ENCODE peak calls at places on chromosomes 2 and 18, in seven cellular contexts. One of them, this sample, is unnamed.

GRCh38 chr2:127324635-127325034 is 30.7 kb upstream of the ERCC3 start:
- DNase-seq in PC-3: peak
- DNase-seq in endothelial cell of umbilical vein: peak
- DNase-seq in neural progenitor cell: peak
- DNase-seq in HepG2: peak
- DNase-seq in fibroblast of lung: peak
- DNase-seq in MM.1S: peak
- DNase-seq in this sample: peak

GRCh38 chr2:9613291-9613690 is 17.5 kb downstream of the YWHAQ start:
- DNase-seq in PC-3: peak
- DNase-seq in endothelial cell of umbilical vein: no peak
- DNase-seq in neural progenitor cell: no peak
- DNase-seq in HepG2: no peak
- DNase-seq in fibroblast of lung: peak
- DNase-seq in MM.1S: no peak
- DNase-seq in this sample: peak

GRCh38 chr2:229714080-229714735 is at the start of gene DNER:
- DNase-seq in PC-3: peak
- DNase-seq in endothelial cell of umbilical vein: no peak
- DNase-seq in neural progenitor cell: peak
- DNase-seq in HepG2: no peak
- DNase-seq in fibroblast of lung: no peak
- DNase-seq in MM.1S: peak
- DNase-seq in this sample: no peak

GRCh38 chr2:229363126-229363814 is 92.2 kb upstream of the PID1 start:
- DNase-seq in PC-3: peak
- DNase-seq in endothelial cell of umbilical vein: no peak
- DNase-seq in neural progenitor cell: no peak
- DNase-seq in HepG2: no peak
- DNase-seq in fibroblast of lung: no peak
- DNase-seq in MM.1S: no peak
- DNase-seq in this sample: no peak

GRCh38 chr2:11539317-11540147 is 5.7 kb downstream of the GREB1 start:
- DNase-seq in PC-3: no peak
- DNase-seq in endothelial cell of umbilical vein: no peak
- DNase-seq in neural progenitor cell: peak
- DNase-seq in HepG2: peak
- DNase-seq in fibroblast of lung: peak
- DNase-seq in MM.1S: no peak
- DNase-seq in this sample: no peak

GRCh38 chr2:197705912-197706838 is 1.0 kb downstream of the MARS2 start:
- DNase-seq in PC-3: peak
- DNase-seq in endothelial cell of umbilical vein: no peak
- DNase-seq in neural progenitor cell: peak
- DNase-seq in HepG2: peak
- DNase-seq in fibroblast of lung: peak
- DNase-seq in MM.1S: peak
- DNase-seq in this sample: no peak

GRCh38 chr2:216683846-216684245 is 11.5 kb downstream of the IGFBP5 start:
- DNase-seq in PC-3: no peak
- DNase-seq in endothelial cell of umbilical vein: no peak
- DNase-seq in neural progenitor cell: no peak
- DNase-seq in HepG2: peak
- DNase-seq in fibroblast of lung: peak
- DNase-seq in MM.1S: no peak
- DNase-seq in this sample: no peak

GRCh38 chr2:65360441-65360840 is 72.0 kb downstream of the SPRED2 start:
- DNase-seq in PC-3: no peak
- DNase-seq in endothelial cell of umbilical vein: no peak
- DNase-seq in neural progenitor cell: no peak
- DNase-seq in HepG2: no peak
- DNase-seq in fibroblast of lung: no peak
- DNase-seq in MM.1S: no peak
- DNase-seq in this sample: no peak

GRCh38 chr2:157404363-157404762 is 39.5 kb downstream of the CYTIP start:
- DNase-seq in PC-3: peak
- DNase-seq in endothelial cell of umbilical vein: no peak
- DNase-seq in neural progenitor cell: no peak
- DNase-seq in HepG2: no peak
- DNase-seq in fibroblast of lung: no peak
- DNase-seq in MM.1S: peak
- DNase-seq in this sample: no peak

GRCh38 chr2:221817052-221817451 is 244.9 kb upstream of the EPHA4 start:
- DNase-seq in PC-3: peak
- DNase-seq in endothelial cell of umbilical vein: no peak
- DNase-seq in neural progenitor cell: no peak
- DNase-seq in HepG2: no peak
- DNase-seq in fibroblast of lung: peak
- DNase-seq in MM.1S: no peak
- DNase-seq in this sample: no peak

GRCh38 chr18:48840491-48840877 is 110.3 kb downstream of the SMAD7 start:
- DNase-seq in PC-3: no peak
- DNase-seq in endothelial cell of umbilical vein: no peak
- DNase-seq in neural progenitor cell: no peak
- DNase-seq in HepG2: no peak
- DNase-seq in fibroblast of lung: no peak
- DNase-seq in MM.1S: no peak
- DNase-seq in this sample: no peak

GRCh38 chr18:2513616-2514015 is 57.7 kb downstream of the METTL4 start:
- DNase-seq in PC-3: peak
- DNase-seq in endothelial cell of umbilical vein: no peak
- DNase-seq in neural progenitor cell: no peak
- DNase-seq in HepG2: no peak
- DNase-seq in fibroblast of lung: no peak
- DNase-seq in MM.1S: no peak
- DNase-seq in this sample: no peak

GRCh38 chr2:129796216-129796615 is 183.2 kb upstream of the RAB6C start:
- DNase-seq in PC-3: no peak
- DNase-seq in endothelial cell of umbilical vein: no peak
- DNase-seq in neural progenitor cell: no peak
- DNase-seq in HepG2: no peak
- DNase-seq in fibroblast of lung: no peak
- DNase-seq in MM.1S: no peak
- DNase-seq in this sample: no peak

GRCh38 chr18:63819780-63820179 is 44.6 kb downstream of the SERPINB7 start:
- DNase-seq in PC-3: peak
- DNase-seq in endothelial cell of umbilical vein: no peak
- DNase-seq in neural progenitor cell: no peak
- DNase-seq in HepG2: no peak
- DNase-seq in fibroblast of lung: no peak
- DNase-seq in MM.1S: no peak
- DNase-seq in this sample: peak

GRCh38 chr2:236776695-236777251 is 207.1 kb downstream of the ACKR3 start:
- DNase-seq in PC-3: peak
- DNase-seq in endothelial cell of umbilical vein: peak
- DNase-seq in neural progenitor cell: no peak
- DNase-seq in HepG2: no peak
- DNase-seq in fibroblast of lung: peak
- DNase-seq in MM.1S: no peak
- DNase-seq in this sample: no peak

GRCh38 chr2:207663870-207664545 is 38.8 kb upstream of the METTL21A start:
- DNase-seq in PC-3: peak
- DNase-seq in endothelial cell of umbilical vein: no peak
- DNase-seq in neural progenitor cell: no peak
- DNase-seq in HepG2: no peak
- DNase-seq in fibroblast of lung: no peak
- DNase-seq in MM.1S: no peak
- DNase-seq in this sample: peak

GRCh38 chr2:238974061-238974460 is 126.2 kb downstream of the TWIST2 start:
- DNase-seq in PC-3: peak
- DNase-seq in endothelial cell of umbilical vein: peak
- DNase-seq in neural progenitor cell: no peak
- DNase-seq in HepG2: no peak
- DNase-seq in fibroblast of lung: peak
- DNase-seq in MM.1S: no peak
- DNase-seq in this sample: no peak

GRCh38 chr2:112033600-112033999 is 21.5 kb upstream of the TMEM87B start:
- DNase-seq in PC-3: peak
- DNase-seq in endothelial cell of umbilical vein: no peak
- DNase-seq in neural progenitor cell: no peak
- DNase-seq in HepG2: no peak
- DNase-seq in fibroblast of lung: peak
- DNase-seq in MM.1S: no peak
- DNase-seq in this sample: no peak

GRCh38 chr2:224221455-224221913 is 180.4 kb downstream of the FAM124B start:
- DNase-seq in PC-3: peak
- DNase-seq in endothelial cell of umbilical vein: peak
- DNase-seq in neural progenitor cell: peak
- DNase-seq in HepG2: no peak
- DNase-seq in fibroblast of lung: peak
- DNase-seq in MM.1S: no peak
- DNase-seq in this sample: no peak

GRCh38 chr2:20424300-20425290 is 22.3 kb upstream of the RHOB start:
- DNase-seq in PC-3: peak
- DNase-seq in endothelial cell of umbilical vein: peak
- DNase-seq in neural progenitor cell: no peak
- DNase-seq in HepG2: no peak
- DNase-seq in fibroblast of lung: peak
- DNase-seq in MM.1S: peak
- DNase-seq in this sample: no peak

GRCh38 chr2:127655209-127656073 is 9.5 kb downstream of the GPR17 start:
- DNase-seq in PC-3: no peak
- DNase-seq in endothelial cell of umbilical vein: no peak
- DNase-seq in neural progenitor cell: peak
- DNase-seq in HepG2: no peak
- DNase-seq in fibroblast of lung: no peak
- DNase-seq in MM.1S: no peak
- DNase-seq in this sample: no peak

GRCh38 chr18:62723666-62724281 is 8.4 kb downstream of the PHLPP1 start:
- DNase-seq in PC-3: no peak
- DNase-seq in endothelial cell of umbilical vein: no peak
- DNase-seq in neural progenitor cell: no peak
- DNase-seq in HepG2: peak
- DNase-seq in fibroblast of lung: no peak
- DNase-seq in MM.1S: no peak
- DNase-seq in this sample: no peak

GRCh38 chr2:16666453-16666801 is 793 bp upstream of the CYRIA start:
- DNase-seq in PC-3: no peak
- DNase-seq in endothelial cell of umbilical vein: peak
- DNase-seq in neural progenitor cell: no peak
- DNase-seq in HepG2: no peak
- DNase-seq in fibroblast of lung: peak
- DNase-seq in MM.1S: no peak
- DNase-seq in this sample: no peak

GRCh38 chr2:117850015-117850414 is 35.5 kb downstream of the DDX18 start:
- DNase-seq in PC-3: no peak
- DNase-seq in endothelial cell of umbilical vein: no peak
- DNase-seq in neural progenitor cell: peak
- DNase-seq in HepG2: no peak
- DNase-seq in fibroblast of lung: no peak
- DNase-seq in MM.1S: no peak
- DNase-seq in this sample: no peak

GRCh38 chr2:121415727-121416126 is 115.0 kb upstream of the RNU4ATAC start:
- DNase-seq in PC-3: no peak
- DNase-seq in endothelial cell of umbilical vein: no peak
- DNase-seq in neural progenitor cell: no peak
- DNase-seq in HepG2: no peak
- DNase-seq in fibroblast of lung: no peak
- DNase-seq in MM.1S: no peak
- DNase-seq in this sample: no peak

DNA sequence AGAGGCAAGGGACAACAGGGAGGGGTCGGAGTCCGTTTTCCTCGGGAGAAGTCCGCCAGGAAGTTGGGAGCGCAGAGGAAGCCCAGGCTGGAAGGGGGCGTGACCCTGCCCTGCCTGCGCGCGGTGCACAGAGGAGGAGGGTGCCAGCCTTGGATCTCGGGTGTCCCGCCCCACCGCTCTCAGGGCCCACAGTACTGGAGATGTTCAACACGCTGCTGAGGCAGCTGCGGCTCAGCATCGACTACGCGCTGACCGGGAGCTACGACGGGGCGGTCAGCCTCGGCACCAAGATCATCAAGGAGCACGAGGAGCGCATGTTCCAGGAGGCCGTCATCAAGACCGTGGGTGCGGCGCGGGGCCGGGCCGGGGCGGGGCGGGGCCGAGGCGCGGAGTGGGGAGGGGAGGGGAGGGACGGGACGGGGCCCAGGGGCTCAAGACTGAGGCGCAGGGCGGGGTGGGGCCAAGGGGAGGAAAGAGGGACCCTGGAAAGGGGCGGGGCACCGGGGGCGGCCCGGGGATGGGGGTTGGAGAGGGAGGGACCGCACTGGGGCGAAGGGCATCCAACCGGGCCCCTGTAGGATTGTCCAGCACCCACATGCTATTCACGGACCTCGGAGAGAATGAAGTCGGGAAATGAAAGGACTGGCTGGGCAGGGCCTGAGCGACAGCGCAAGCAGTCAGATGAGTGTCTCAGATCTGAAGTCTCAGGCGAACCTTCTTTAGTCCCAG is 36.6 kb downstream of the POMC start:
- DNase-seq in PC-3: no peak
- DNase-seq in endothelial cell of umbilical vein: no peak
- DNase-seq in neural progenitor cell: peak
- DNase-seq in HepG2: no peak
- DNase-seq in fibroblast of lung: no peak
- DNase-seq in MM.1S: no peak
- DNase-seq in this sample: no peak
- TF ChIP-seq EZH2 in PC-3: no peak
- TF ChIP-seq EZH2 in endothelial cell of umbilical vein: no peak
- TF ChIP-seq EZH2 in neural progenitor cell: no peak
- TF ChIP-seq EZH2 in HepG2: no peak
- TF ChIP-seq EZH2 in fibroblast of lung: no peak
- TF ChIP-seq EZH2 in MM.1S: no peak
- TF ChIP-seq EZH2 in this sample: no peak

DNA sequence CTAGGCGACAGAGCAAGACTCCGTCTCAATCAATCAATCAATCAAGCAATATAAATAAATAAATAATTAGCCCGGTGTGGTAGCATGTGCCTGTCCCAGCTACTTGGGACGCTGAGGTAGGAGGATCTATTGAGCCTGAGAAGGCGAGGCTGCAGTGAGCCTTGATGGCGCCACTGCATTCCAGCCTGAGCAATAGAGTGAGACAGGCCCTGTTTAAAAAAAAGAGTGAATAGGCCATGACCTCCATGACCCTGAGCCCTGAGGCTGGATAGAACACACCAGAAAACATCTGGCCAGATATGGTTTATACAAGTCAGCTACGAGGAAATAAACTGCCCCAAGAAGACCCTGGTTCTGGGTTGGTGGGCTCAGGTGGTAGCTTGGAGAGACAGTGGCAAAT is 20.4 kb upstream of the SEMA4C start:
- DNase-seq in PC-3: no peak
- DNase-seq in endothelial cell of umbilical vein: no peak
- DNase-seq in neural progenitor cell: peak
- DNase-seq in HepG2: no peak
- DNase-seq in fibroblast of lung: no peak
- DNase-seq in MM.1S: no peak
- DNase-seq in this sample: no peak
- H3K4me3 ChIP-seq in PC-3: no peak
- H3K4me3 ChIP-seq in endothelial cell of umbilical vein: no peak
- H3K4me3 ChIP-seq in neural progenitor cell: no peak
- H3K4me3 ChIP-seq in HepG2: no peak
- H3K4me3 ChIP-seq in fibroblast of lung: no peak
- H3K4me3 ChIP-seq in MM.1S: no peak
- H3K4me3 ChIP-seq in this sample: no peak

GRCh38 chr2:72149556-72150156 is 2.0 kb upstream of the CYP26B1 start:
- DNase-seq in PC-3: no peak
- DNase-seq in endothelial cell of umbilical vein: peak
- DNase-seq in neural progenitor cell: no peak
- DNase-seq in HepG2: no peak
- DNase-seq in fibroblast of lung: no peak
- DNase-seq in MM.1S: no peak
- DNase-seq in this sample: no peak
- TF ChIP-seq EZH2 in PC-3: no peak
- TF ChIP-seq EZH2 in endothelial cell of umbilical vein: peak
- TF ChIP-seq EZH2 in neural progenitor cell: peak
- TF ChIP-seq EZH2 in HepG2: peak
- TF ChIP-seq EZH2 in fibroblast of lung: peak
- TF ChIP-seq EZH2 in MM.1S: no peak
- TF ChIP-seq EZH2 in this sample: no peak

GRCh38 chr2:191680639-191681038 is 2.7 kb downstream of the NABP1 start:
- DNase-seq in PC-3: no peak
- DNase-seq in endothelial cell of umbilical vein: no peak
- DNase-seq in neural progenitor cell: no peak
- DNase-seq in HepG2: no peak
- DNase-seq in fibroblast of lung: no peak
- DNase-seq in MM.1S: no peak
- DNase-seq in this sample: no peak
- H3K4me3 ChIP-seq in PC-3: peak
- H3K4me3 ChIP-seq in endothelial cell of umbilical vein: peak
- H3K4me3 ChIP-seq in neural progenitor cell: no peak
- H3K4me3 ChIP-seq in HepG2: peak
- H3K4me3 ChIP-seq in fibroblast of lung: peak
- H3K4me3 ChIP-seq in MM.1S: peak
- H3K4me3 ChIP-seq in this sample: peak